ENCODE peak calls at places on chromosomes 4 and X, in seven cellular contexts. P is fibroblast of the conjunctiva, N is HAP-1, I is ovary, O is amniotic epithelial cell, Q is DMS53, F is SK-N-DZ. S is an unnamed sample.

GRCh38 chr4:39151120-39151713 is 31.1 kb upstream of the WDR19 start:
- DNase-seq in P (peak), N (no peak), I (no peak), O (peak), Q (no peak), F (no peak), S (no peak)

GRCh38 chrX:108735680-108736508 is 469 bp downstream of the IRS4 start:
- DNase-seq in P (no peak), N (peak), I (peak), O (no peak), Q (peak), F (no peak), S (peak)

GRCh38 chr4:36493240-36493639 is 211.8 kb downstream of the DTHD1 start:
- DNase-seq in P (no peak), N (no peak), I (no peak), O (no peak), Q (peak), F (no peak), S (no peak)

GRCh38 chrX:150548684-150549083 is 19.7 kb upstream of the MTM1 start:
- DNase-seq in P (no peak), N (no peak), I (no peak), O (peak), Q (peak), F (no peak), S (no peak)

GRCh38 chrX:151722241-151722846 is 6.5 kb downstream of the FATE1 start:
- DNase-seq in P (no peak), N (peak), I (peak), O (no peak), Q (peak), F (peak), S (peak)

GRCh38 chrX:150761819-150762216 is 68.6 kb downstream of the MTMR1 start:
- DNase-seq in P (no peak), N (no peak), I (no peak), O (no peak), Q (no peak), F (no peak), S (no peak)

GRCh38 chrX:133258481-133258880 is 40.3 kb upstream of the TFDP3 start:
- DNase-seq in P (no peak), N (no peak), I (no peak), O (peak), Q (no peak), F (no peak), S (no peak)

GRCh38 chr4:76198411-76199237 is 15.0 kb downstream of the SCARB2 start:
- DNase-seq in P (peak), N (peak), I (peak), O (peak), Q (peak), F (peak), S (peak)

GRCh38 chr4:122017296-122017695 is 65.4 kb upstream of the TRPC3 start:
- DNase-seq in P (no peak), N (peak), I (no peak), O (peak), Q (no peak), F (no peak), S (no peak)

GRCh38 chr4:77695769-77696168 is 90.1 kb downstream of the CXCL13 start:
- DNase-seq in P (peak), N (no peak), I (no peak), O (peak), Q (peak), F (no peak), S (no peak)

GRCh38 chrX:136598631-136599030 is 49.3 kb upstream of the CD40LG start:
- DNase-seq in P (no peak), N (no peak), I (no peak), O (no peak), Q (no peak), F (no peak), S (no peak)

GRCh38 chrX:47543496-47543895 is 17.5 kb upstream of the ARAF start:
- DNase-seq in P (no peak), N (no peak), I (no peak), O (no peak), Q (no peak), F (no peak), S (no peak)

GRCh38 chr4:53505947-53506346 is 85.3 kb downstream of the LNX1 start:
- DNase-seq in P (no peak), N (no peak), I (no peak), O (no peak), Q (no peak), F (no peak), S (no peak)

GRCh38 chr4:98143001-98143899 is at the start of gene STPG2:
- DNase-seq in P (peak), N (no peak), I (peak), O (peak), Q (peak), F (peak), S (peak)

GRCh38 chr4:3829954-3830773 is 64.0 kb downstream of the ADRA2C start:
- DNase-seq in P (no peak), N (peak), I (no peak), O (no peak), Q (no peak), F (no peak), S (no peak)

GRCh38 chrX:12065251-12065650 is 73.0 kb upstream of the FRMPD4 start:
- DNase-seq in P (no peak), N (peak), I (no peak), O (peak), Q (peak), F (no peak), S (peak)

GRCh38 chr4:39544580-39545315 is 17.5 kb upstream of the UGDH start:
- DNase-seq in P (no peak), N (no peak), I (no peak), O (peak), Q (no peak), F (no peak), S (no peak)

GRCh38 chr4:64713256-64713840 is 304.1 kb upstream of the TECRL start:
- DNase-seq in P (peak), N (no peak), I (no peak), O (peak), Q (peak), F (peak), S (no peak)

GRCh38 chr4:173051697-173052096 is 116.9 kb upstream of the GALNT7 start:
- DNase-seq in P (no peak), N (no peak), I (no peak), O (peak), Q (no peak), F (no peak), S (no peak)